ENCODE peak calls at places on chromosomes 11 and 22, in eight cellular contexts. One of them, this sample, is unnamed.
A peak's percentile ranks its signal among the peaks of the same experiment; 100 is the strongest.

GRCh38 chr22:49519117-49519737 is 308.4 kb downstream of the BRD1 start:
- DNase-seq in A549: no peak
- DNase-seq in BE2C: no peak
- DNase-seq in adrenal gland: peak; percentile 10
- DNase-seq in AG04450: no peak
- DNase-seq in GM12865: no peak
- DNase-seq in choroid plexus epithelial cell: no peak
- DNase-seq in CD8-positive, alpha-beta T cell: no peak
- DNase-seq in this sample: no peak

GRCh38 chr11:13291361-13291760 is 13.8 kb downstream of the BMAL1 start:
- DNase-seq in A549: no peak
- DNase-seq in BE2C: no peak
- DNase-seq in adrenal gland: no peak
- DNase-seq in AG04450: no peak
- DNase-seq in GM12865: no peak
- DNase-seq in choroid plexus epithelial cell: no peak
- DNase-seq in CD8-positive, alpha-beta T cell: no peak
- DNase-seq in this sample: no peak

GRCh38 chr11:93389737-93390136 is 59.2 kb downstream of the DEUP1 start:
- DNase-seq in A549: no peak
- DNase-seq in BE2C: no peak
- DNase-seq in adrenal gland: no peak
- DNase-seq in AG04450: no peak
- DNase-seq in GM12865: no peak
- DNase-seq in choroid plexus epithelial cell: no peak
- DNase-seq in CD8-positive, alpha-beta T cell: no peak
- DNase-seq in this sample: no peak

GRCh38 chr22:44567846-44568493 is 69.9 kb upstream of the RTL6 start:
- DNase-seq in A549: no peak
- DNase-seq in BE2C: peak; percentile 70
- DNase-seq in adrenal gland: peak; percentile 49
- DNase-seq in AG04450: no peak
- DNase-seq in GM12865: peak; percentile 61
- DNase-seq in choroid plexus epithelial cell: peak; percentile 70
- DNase-seq in CD8-positive, alpha-beta T cell: peak; percentile 28
- DNase-seq in this sample: no peak

GRCh38 chr11:110093407-110094297 is 460 bp downstream of the ZC3H12C start:
- DNase-seq in A549: no peak
- DNase-seq in BE2C: peak; percentile 56
- DNase-seq in adrenal gland: peak; percentile 60
- DNase-seq in AG04450: no peak
- DNase-seq in GM12865: peak; percentile 62
- DNase-seq in choroid plexus epithelial cell: peak; percentile 80
- DNase-seq in CD8-positive, alpha-beta T cell: no peak
- DNase-seq in this sample: no peak

GRCh38 chr11:70477607-70478006 is 79.3 kb downstream of the CTTN start:
- DNase-seq in A549: no peak
- DNase-seq in BE2C: peak; percentile 35
- DNase-seq in adrenal gland: no peak
- DNase-seq in AG04450: no peak
- DNase-seq in GM12865: no peak
- DNase-seq in choroid plexus epithelial cell: no peak
- DNase-seq in CD8-positive, alpha-beta T cell: no peak
- DNase-seq in this sample: no peak

GRCh38 chr11:129702410-129703390 is 112.9 kb upstream of the TMEM45B start:
- DNase-seq in A549: no peak
- DNase-seq in BE2C: no peak
- DNase-seq in adrenal gland: no peak
- DNase-seq in AG04450: no peak
- DNase-seq in GM12865: no peak
- DNase-seq in choroid plexus epithelial cell: no peak
- DNase-seq in CD8-positive, alpha-beta T cell: no peak
- DNase-seq in this sample: no peak

GRCh38 chr11:106391771-106392412 is 314.4 kb downstream of the AASDHPPT start:
- DNase-seq in A549: no peak
- DNase-seq in BE2C: no peak
- DNase-seq in adrenal gland: no peak
- DNase-seq in AG04450: no peak
- DNase-seq in GM12865: no peak
- DNase-seq in choroid plexus epithelial cell: peak; percentile 80
- DNase-seq in CD8-positive, alpha-beta T cell: no peak
- DNase-seq in this sample: no peak

GRCh38 chr11:134858783-134859480 is 446.9 kb upstream of the B3GAT1 start:
- DNase-seq in A549: no peak
- DNase-seq in BE2C: no peak
- DNase-seq in adrenal gland: no peak
- DNase-seq in AG04450: no peak
- DNase-seq in GM12865: no peak
- DNase-seq in choroid plexus epithelial cell: no peak
- DNase-seq in CD8-positive, alpha-beta T cell: no peak
- DNase-seq in this sample: no peak

GRCh38 chr22:34973016-34973415 is 92.9 kb upstream of the ISX start:
- DNase-seq in A549: no peak
- DNase-seq in BE2C: no peak
- DNase-seq in adrenal gland: no peak
- DNase-seq in AG04450: no peak
- DNase-seq in GM12865: no peak
- DNase-seq in choroid plexus epithelial cell: no peak
- DNase-seq in CD8-positive, alpha-beta T cell: no peak
- DNase-seq in this sample: no peak

GRCh38 chr22:34976886-34977285 is 89.1 kb upstream of the ISX start:
- DNase-seq in A549: no peak
- DNase-seq in BE2C: no peak
- DNase-seq in adrenal gland: no peak
- DNase-seq in AG04450: no peak
- DNase-seq in GM12865: no peak
- DNase-seq in choroid plexus epithelial cell: no peak
- DNase-seq in CD8-positive, alpha-beta T cell: no peak
- DNase-seq in this sample: no peak

GRCh38 chr22:34973926-34974325 is 92.0 kb upstream of the ISX start:
- DNase-seq in A549: no peak
- DNase-seq in BE2C: no peak
- DNase-seq in adrenal gland: no peak
- DNase-seq in AG04450: no peak
- DNase-seq in GM12865: no peak
- DNase-seq in choroid plexus epithelial cell: no peak
- DNase-seq in CD8-positive, alpha-beta T cell: no peak
- DNase-seq in this sample: peak; percentile 19

GRCh38 chr22:34976474-34976873 is 89.5 kb upstream of the ISX start:
- DNase-seq in A549: no peak
- DNase-seq in BE2C: no peak
- DNase-seq in adrenal gland: no peak
- DNase-seq in AG04450: no peak
- DNase-seq in GM12865: no peak
- DNase-seq in choroid plexus epithelial cell: no peak
- DNase-seq in CD8-positive, alpha-beta T cell: no peak
- DNase-seq in this sample: no peak

DNA sequence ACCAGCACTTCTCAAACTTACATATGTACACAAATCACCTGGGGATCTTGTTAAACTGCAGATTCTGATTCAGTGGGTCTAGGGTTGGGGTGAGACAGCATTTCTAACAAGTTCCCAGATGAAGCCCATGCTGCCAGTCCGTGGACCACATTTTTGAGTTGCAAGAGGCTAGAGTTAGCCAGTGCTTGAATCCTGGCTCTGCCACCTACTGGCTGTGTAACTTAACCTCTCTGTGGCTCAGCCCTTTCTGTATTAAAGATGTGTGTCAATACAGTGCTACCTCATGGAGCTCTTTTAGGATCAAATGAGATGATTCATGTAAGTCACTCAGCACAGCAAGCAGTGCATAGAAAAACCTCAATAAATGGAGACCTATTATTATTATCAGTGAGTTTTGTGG is 90.2 kb upstream of the ISX start:
- DNase-seq in A549: no peak
- DNase-seq in BE2C: no peak
- DNase-seq in adrenal gland: no peak
- DNase-seq in AG04450: no peak
- DNase-seq in GM12865: no peak
- DNase-seq in choroid plexus epithelial cell: no peak
- DNase-seq in CD8-positive, alpha-beta T cell: no peak
- DNase-seq in this sample: no peak
- TF ChIP-seq CTCF in A549: peak; percentile 7
- TF ChIP-seq CTCF in BE2C: no peak
- TF ChIP-seq CTCF in adrenal gland: no peak
- TF ChIP-seq CTCF in AG04450: no peak
- TF ChIP-seq CTCF in GM12865: no peak
- TF ChIP-seq CTCF in choroid plexus epithelial cell: no peak
- TF ChIP-seq CTCF in CD8-positive, alpha-beta T cell: no peak
- TF ChIP-seq CTCF in this sample: peak; percentile 21

GRCh38 chr11:104765401-104765800 is 132.9 kb downstream of the CASP12 start:
- DNase-seq in A549: no peak
- DNase-seq in BE2C: no peak
- DNase-seq in adrenal gland: no peak
- DNase-seq in AG04450: no peak
- DNase-seq in GM12865: no peak
- DNase-seq in choroid plexus epithelial cell: no peak
- DNase-seq in CD8-positive, alpha-beta T cell: no peak
- DNase-seq in this sample: no peak
- TF ChIP-seq CTCF in A549: no peak
- TF ChIP-seq CTCF in BE2C: no peak
- TF ChIP-seq CTCF in adrenal gland: no peak
- TF ChIP-seq CTCF in AG04450: no peak
- TF ChIP-seq CTCF in GM12865: no peak
- TF ChIP-seq CTCF in choroid plexus epithelial cell: no peak
- TF ChIP-seq CTCF in CD8-positive, alpha-beta T cell: no peak
- TF ChIP-seq CTCF in this sample: no peak

GRCh38 chr22:25375683-25376082 is 156.2 kb downstream of the CRYBB2 start:
- DNase-seq in A549: no peak
- DNase-seq in BE2C: no peak
- DNase-seq in adrenal gland: no peak
- DNase-seq in AG04450: no peak
- DNase-seq in GM12865: no peak
- DNase-seq in choroid plexus epithelial cell: no peak
- DNase-seq in CD8-positive, alpha-beta T cell: no peak
- DNase-seq in this sample: no peak
- TF ChIP-seq CTCF in A549: no peak
- TF ChIP-seq CTCF in BE2C: no peak
- TF ChIP-seq CTCF in adrenal gland: no peak
- TF ChIP-seq CTCF in AG04450: no peak
- TF ChIP-seq CTCF in GM12865: no peak
- TF ChIP-seq CTCF in choroid plexus epithelial cell: no peak
- TF ChIP-seq CTCF in CD8-positive, alpha-beta T cell: no peak
- TF ChIP-seq CTCF in this sample: no peak

DNA sequence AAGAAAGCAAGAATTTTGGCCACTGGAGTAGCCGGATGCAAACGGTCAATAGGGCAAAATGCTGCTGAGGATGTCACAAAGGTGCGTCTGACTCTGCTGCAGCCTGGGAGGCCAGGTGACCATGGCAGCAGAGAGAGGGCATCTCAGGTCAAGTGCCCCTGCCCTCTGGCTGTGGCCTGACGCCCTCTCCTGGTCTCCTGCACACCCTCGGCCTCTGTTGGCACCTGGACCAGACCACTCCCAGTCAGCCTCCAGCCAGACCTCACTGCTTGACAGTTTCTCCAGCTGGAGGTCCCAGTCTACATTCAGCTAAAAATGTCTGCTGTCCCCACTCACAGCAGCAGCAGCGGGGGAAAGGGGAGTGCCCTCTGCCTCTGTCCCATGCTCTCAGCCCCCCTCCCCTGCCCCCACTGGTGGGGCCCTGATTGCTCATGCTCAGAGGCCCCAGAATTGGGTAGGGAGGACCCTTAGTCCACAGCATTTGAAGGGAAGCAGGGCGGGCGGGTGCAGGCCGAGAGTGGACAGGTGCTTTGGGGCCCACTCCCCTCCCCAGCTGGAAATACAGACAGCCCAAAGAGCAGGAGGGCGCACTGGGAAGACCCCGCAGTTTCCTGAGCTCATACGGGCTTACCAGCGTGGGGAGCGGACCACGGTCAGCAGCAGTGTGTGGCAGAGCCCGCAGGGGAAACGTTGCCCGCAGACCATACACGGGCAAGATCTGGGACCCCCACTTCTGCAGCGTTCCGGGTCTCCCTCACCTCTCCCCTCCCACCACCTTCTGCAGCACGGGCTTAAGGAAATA is 1.6 kb upstream of the BRSK2 start:
- DNase-seq in A549: no peak
- DNase-seq in BE2C: no peak
- DNase-seq in adrenal gland: no peak
- DNase-seq in AG04450: no peak
- DNase-seq in GM12865: no peak
- DNase-seq in choroid plexus epithelial cell: no peak
- DNase-seq in CD8-positive, alpha-beta T cell: no peak
- DNase-seq in this sample: no peak
- TF ChIP-seq CTCF in A549: peak; percentile 15
- TF ChIP-seq CTCF in BE2C: no peak
- TF ChIP-seq CTCF in adrenal gland: no peak
- TF ChIP-seq CTCF in AG04450: no peak
- TF ChIP-seq CTCF in GM12865: peak; percentile 4
- TF ChIP-seq CTCF in choroid plexus epithelial cell: no peak
- TF ChIP-seq CTCF in CD8-positive, alpha-beta T cell: no peak
- TF ChIP-seq CTCF in this sample: no peak

GRCh38 chr11:14907411-14908213 is 15.6 kb upstream of the CYP2R1 start:
- DNase-seq in A549: peak; percentile 17
- DNase-seq in BE2C: peak; percentile 77
- DNase-seq in adrenal gland: peak; percentile 89
- DNase-seq in AG04450: no peak
- DNase-seq in GM12865: peak; percentile 80
- DNase-seq in choroid plexus epithelial cell: peak; percentile 64
- DNase-seq in CD8-positive, alpha-beta T cell: peak; percentile 75
- DNase-seq in this sample: no peak
- TF ChIP-seq CTCF in A549: peak; percentile 80
- TF ChIP-seq CTCF in BE2C: peak; percentile 68
- TF ChIP-seq CTCF in adrenal gland: peak; percentile 53
- TF ChIP-seq CTCF in AG04450: peak; percentile 66
- TF ChIP-seq CTCF in GM12865: peak; percentile 84
- TF ChIP-seq CTCF in choroid plexus epithelial cell: peak; percentile 82
- TF ChIP-seq CTCF in CD8-positive, alpha-beta T cell: peak; percentile 82
- TF ChIP-seq CTCF in this sample: peak; percentile 68

GRCh38 chr11:63974259-63975143 is at the start of gene COX8A:
- DNase-seq in A549: peak; percentile 99
- DNase-seq in BE2C: peak; percentile 92
- DNase-seq in adrenal gland: peak; percentile 100
- DNase-seq in AG04450: peak; percentile 99
- DNase-seq in GM12865: peak; percentile 100
- DNase-seq in choroid plexus epithelial cell: peak; percentile 100
- DNase-seq in CD8-positive, alpha-beta T cell: peak; percentile 90
- DNase-seq in this sample: peak; percentile 98
- TF ChIP-seq CTCF in A549: no peak
- TF ChIP-seq CTCF in BE2C: no peak
- TF ChIP-seq CTCF in adrenal gland: no peak
- TF ChIP-seq CTCF in AG04450: peak; percentile 21
- TF ChIP-seq CTCF in GM12865: no peak
- TF ChIP-seq CTCF in choroid plexus epithelial cell: peak; percentile 36
- TF ChIP-seq CTCF in CD8-positive, alpha-beta T cell: no peak
- TF ChIP-seq CTCF in this sample: peak; percentile 31

GRCh38 chr11:407651-408080 is 7.1 kb downstream of the SIGIRR start:
- DNase-seq in A549: no peak
- DNase-seq in BE2C: no peak
- DNase-seq in adrenal gland: no peak
- DNase-seq in AG04450: no peak
- DNase-seq in GM12865: no peak
- DNase-seq in choroid plexus epithelial cell: no peak
- DNase-seq in CD8-positive, alpha-beta T cell: no peak
- DNase-seq in this sample: no peak
- TF ChIP-seq CTCF in A549: no peak
- TF ChIP-seq CTCF in BE2C: no peak
- TF ChIP-seq CTCF in adrenal gland: no peak
- TF ChIP-seq CTCF in AG04450: no peak
- TF ChIP-seq CTCF in GM12865: no peak
- TF ChIP-seq CTCF in choroid plexus epithelial cell: no peak
- TF ChIP-seq CTCF in CD8-positive, alpha-beta T cell: no peak
- TF ChIP-seq CTCF in this sample: no peak

GRCh38 chr11:6667733-6668374 is 12.2 kb upstream of the DCHS1 start:
- DNase-seq in A549: no peak
- DNase-seq in BE2C: no peak
- DNase-seq in adrenal gland: no peak
- DNase-seq in AG04450: no peak
- DNase-seq in GM12865: peak; percentile 60
- DNase-seq in choroid plexus epithelial cell: peak; percentile 59
- DNase-seq in CD8-positive, alpha-beta T cell: no peak
- DNase-seq in this sample: no peak
- TF ChIP-seq CTCF in A549: peak; percentile 21
- TF ChIP-seq CTCF in BE2C: peak; percentile 41
- TF ChIP-seq CTCF in adrenal gland: peak; percentile 29
- TF ChIP-seq CTCF in AG04450: peak; percentile 53
- TF ChIP-seq CTCF in GM12865: peak; percentile 49
- TF ChIP-seq CTCF in choroid plexus epithelial cell: peak; percentile 64
- TF ChIP-seq CTCF in CD8-positive, alpha-beta T cell: peak; percentile 57
- TF ChIP-seq CTCF in this sample: peak; percentile 29

This sample was measured in AG04449.